ENCODE peak calls at places on chromosomes 1 and 21, in four cellular contexts. J, Y, P and I are unnamed samples.
A peak's percentile ranks its signal among the peaks of the same experiment; 100 is the strongest.

GRCh38 chr1:115507256-115507589 is 134.5 kb upstream of the VANGL1 start:
- DNase-seq in J (no peak), Y (no peak), P (no peak), I (no peak)

GRCh38 chr1:10419351-10419750 is 10.9 kb upstream of the CENPS start:
- DNase-seq in J (no peak), Y (no peak), P (no peak), I (no peak)

GRCh38 chr1:56968878-56969495 is 3.2 kb upstream of the C8B start:
- DNase-seq in J (no peak), Y (no peak), P (no peak), I (no peak)

GRCh38 chr21:33069994-33070811 is at the start of gene OLIG1:
- DNase-seq in J (peak; percentile 51), Y (no peak), P (no peak), I (no peak)

GRCh38 chr1:211578640-211579433 is at the start of gene SLC30A1:
- DNase-seq in J (peak; percentile 99), Y (peak; percentile 99), P (peak; percentile 98), I (peak; percentile 99)

GRCh38 chr1:83318361-83318760 is 680.6 kb downstream of the TTLL7 start:
- DNase-seq in J (no peak), Y (no peak), P (no peak), I (no peak)

GRCh38 chr1:219324629-219325367 is 151.1 kb downstream of the LYPLAL1 start:
- DNase-seq in J (no peak), Y (no peak), P (no peak), I (no peak)

GRCh38 chr1:200269256-200269655 is 140.6 kb downstream of the ZNF281 start:
- DNase-seq in J (no peak), Y (no peak), P (no peak), I (no peak)

GRCh38 chr1:180482425-180483275 is 19.7 kb downstream of the ACBD6 start:
- DNase-seq in J (peak; percentile 52), Y (no peak), P (no peak), I (no peak)

GRCh38 chr1:16076871-16077250 is 3.4 kb upstream of the FAM131C start:
- DNase-seq in J (no peak), Y (no peak), P (no peak), I (no peak)

GRCh38 chr1:31509124-31510072 is 66.9 kb upstream of the TINAGL1 start:
- DNase-seq in J (peak; percentile 72), Y (no peak), P (no peak), I (no peak)